ENCODE peak calls at places on chromosomes 4 and X, in eight cellular contexts. One of them, this sample, is unnamed.

GRCh38 chrX:136660896-136661295 is 12.9 kb downstream of the CD40LG start:
- DNase-seq in MV-4-11: no peak
- DNase-seq in fibroblast of lung: no peak
- DNase-seq in colonic mucosa: no peak
- DNase-seq in GM10248: no peak
- DNase-seq in dorsolateral prefrontal cortex: no peak
- DNase-seq in stimulated activated CD4-positive, alpha-beta T cell treated with anti-CD3 and anti-CD28 coated beads, Interleukin-4, amount 100 ng/mL, for 24 hours: no peak
- DNase-seq in activated CD4-positive, alpha-beta memory T cell treated with anti-CD3 and anti-CD28 coated beads for 36 hours: no peak
- DNase-seq in this sample: no peak

GRCh38 chr4:149498246-149498645 is 317.4 kb downstream of the IQCM start:
- DNase-seq in MV-4-11: no peak
- DNase-seq in fibroblast of lung: no peak
- DNase-seq in colonic mucosa: no peak
- DNase-seq in GM10248: no peak
- DNase-seq in dorsolateral prefrontal cortex: no peak
- DNase-seq in stimulated activated CD4-positive, alpha-beta T cell treated with anti-CD3 and anti-CD28 coated beads, Interleukin-4, amount 100 ng/mL, for 24 hours: no peak
- DNase-seq in activated CD4-positive, alpha-beta memory T cell treated with anti-CD3 and anti-CD28 coated beads for 36 hours: no peak
- DNase-seq in this sample: no peak

GRCh38 chr4:137083571-137083970 is 448.7 kb downstream of the PCDH18 start:
- DNase-seq in MV-4-11: no peak
- DNase-seq in fibroblast of lung: peak
- DNase-seq in colonic mucosa: no peak
- DNase-seq in GM10248: no peak
- DNase-seq in dorsolateral prefrontal cortex: no peak
- DNase-seq in stimulated activated CD4-positive, alpha-beta T cell treated with anti-CD3 and anti-CD28 coated beads, Interleukin-4, amount 100 ng/mL, for 24 hours: no peak
- DNase-seq in activated CD4-positive, alpha-beta memory T cell treated with anti-CD3 and anti-CD28 coated beads for 36 hours: no peak
- DNase-seq in this sample: peak

GRCh38 chr4:139367421-139368090 is 65.3 kb upstream of the NDUFC1 start:
- DNase-seq in MV-4-11: no peak
- DNase-seq in fibroblast of lung: peak
- DNase-seq in colonic mucosa: no peak
- DNase-seq in GM10248: no peak
- DNase-seq in dorsolateral prefrontal cortex: no peak
- DNase-seq in stimulated activated CD4-positive, alpha-beta T cell treated with anti-CD3 and anti-CD28 coated beads, Interleukin-4, amount 100 ng/mL, for 24 hours: no peak
- DNase-seq in activated CD4-positive, alpha-beta memory T cell treated with anti-CD3 and anti-CD28 coated beads for 36 hours: no peak
- DNase-seq in this sample: peak

GRCh38 chr4:161714022-161714751 is 449.6 kb downstream of the FSTL5 start:
- DNase-seq in MV-4-11: no peak
- DNase-seq in fibroblast of lung: peak
- DNase-seq in colonic mucosa: no peak
- DNase-seq in GM10248: no peak
- DNase-seq in dorsolateral prefrontal cortex: no peak
- DNase-seq in stimulated activated CD4-positive, alpha-beta T cell treated with anti-CD3 and anti-CD28 coated beads, Interleukin-4, amount 100 ng/mL, for 24 hours: no peak
- DNase-seq in activated CD4-positive, alpha-beta memory T cell treated with anti-CD3 and anti-CD28 coated beads for 36 hours: no peak
- DNase-seq in this sample: no peak

GRCh38 chr4:94305468-94306225 is 37.0 kb downstream of the HPGDS start:
- DNase-seq in MV-4-11: no peak
- DNase-seq in fibroblast of lung: no peak
- DNase-seq in colonic mucosa: no peak
- DNase-seq in GM10248: no peak
- DNase-seq in dorsolateral prefrontal cortex: no peak
- DNase-seq in stimulated activated CD4-positive, alpha-beta T cell treated with anti-CD3 and anti-CD28 coated beads, Interleukin-4, amount 100 ng/mL, for 24 hours: no peak
- DNase-seq in activated CD4-positive, alpha-beta memory T cell treated with anti-CD3 and anti-CD28 coated beads for 36 hours: no peak
- DNase-seq in this sample: no peak

GRCh38 chr4:82891728-82892466 is 944 bp upstream of the SEC31A start:
- DNase-seq in MV-4-11: no peak
- DNase-seq in fibroblast of lung: no peak
- DNase-seq in colonic mucosa: no peak
- DNase-seq in GM10248: no peak
- DNase-seq in dorsolateral prefrontal cortex: no peak
- DNase-seq in stimulated activated CD4-positive, alpha-beta T cell treated with anti-CD3 and anti-CD28 coated beads, Interleukin-4, amount 100 ng/mL, for 24 hours: no peak
- DNase-seq in activated CD4-positive, alpha-beta memory T cell treated with anti-CD3 and anti-CD28 coated beads for 36 hours: no peak
- DNase-seq in this sample: peak

GRCh38 chr4:165476214-165477098 is 97.6 kb downstream of the CPE start:
- DNase-seq in MV-4-11: no peak
- DNase-seq in fibroblast of lung: no peak
- DNase-seq in colonic mucosa: no peak
- DNase-seq in GM10248: no peak
- DNase-seq in dorsolateral prefrontal cortex: no peak
- DNase-seq in stimulated activated CD4-positive, alpha-beta T cell treated with anti-CD3 and anti-CD28 coated beads, Interleukin-4, amount 100 ng/mL, for 24 hours: no peak
- DNase-seq in activated CD4-positive, alpha-beta memory T cell treated with anti-CD3 and anti-CD28 coated beads for 36 hours: no peak
- DNase-seq in this sample: no peak

GRCh38 chrX:4358577-4358976 is 645.1 kb upstream of the PRKX start:
- DNase-seq in MV-4-11: no peak
- DNase-seq in fibroblast of lung: no peak
- DNase-seq in colonic mucosa: no peak
- DNase-seq in GM10248: no peak
- DNase-seq in dorsolateral prefrontal cortex: no peak
- DNase-seq in stimulated activated CD4-positive, alpha-beta T cell treated with anti-CD3 and anti-CD28 coated beads, Interleukin-4, amount 100 ng/mL, for 24 hours: no peak
- DNase-seq in activated CD4-positive, alpha-beta memory T cell treated with anti-CD3 and anti-CD28 coated beads for 36 hours: no peak
- DNase-seq in this sample: no peak

GRCh38 chrX:30643313-30643821 is 9.9 kb upstream of the GK start:
- DNase-seq in MV-4-11: peak
- DNase-seq in fibroblast of lung: peak
- DNase-seq in colonic mucosa: no peak
- DNase-seq in GM10248: no peak
- DNase-seq in dorsolateral prefrontal cortex: no peak
- DNase-seq in stimulated activated CD4-positive, alpha-beta T cell treated with anti-CD3 and anti-CD28 coated beads, Interleukin-4, amount 100 ng/mL, for 24 hours: no peak
- DNase-seq in activated CD4-positive, alpha-beta memory T cell treated with anti-CD3 and anti-CD28 coated beads for 36 hours: no peak
- DNase-seq in this sample: peak

GRCh38 chr4:143207555-143207954 is 22.8 kb downstream of the USP38 start:
- DNase-seq in MV-4-11: no peak
- DNase-seq in fibroblast of lung: peak
- DNase-seq in colonic mucosa: no peak
- DNase-seq in GM10248: no peak
- DNase-seq in dorsolateral prefrontal cortex: no peak
- DNase-seq in stimulated activated CD4-positive, alpha-beta T cell treated with anti-CD3 and anti-CD28 coated beads, Interleukin-4, amount 100 ng/mL, for 24 hours: no peak
- DNase-seq in activated CD4-positive, alpha-beta memory T cell treated with anti-CD3 and anti-CD28 coated beads for 36 hours: no peak
- DNase-seq in this sample: peak